ENCODE peak calls at places on chromosomes 6 and 20, in eight cellular contexts. R is naive thymus-derived CD8-positive, alpha-beta T cell; A is hypothalamus; T is aorta; G is LoVo; P is PC-9; K is nephron progenitor cell; X is dorsolateral prefrontal cortex. W is an unnamed sample.
A peak's percentile ranks its signal among the peaks of the same experiment; 100 is the strongest.

GRCh38 chr6:118660218-118660569 is 8.8 kb upstream of the CEP85L start:
- DNase-seq in R (peak; percentile 86), A (no peak), T (no peak), G (no peak), P (no peak), K (no peak), X (no peak), W (no peak)

GRCh38 chr20:61849822-61850221 is 215.9 kb downstream of the TAF4 start:
- DNase-seq in R (no peak), A (no peak), T (no peak), G (no peak), P (peak; percentile 3), K (no peak), X (no peak), W (no peak)

GRCh38 chr20:60035-60918 is 27.2 kb upstream of the DEFB125 start:
- DNase-seq in R (no peak), A (no peak), T (no peak), G (no peak), P (no peak), K (no peak), X (no peak), W (no peak)

GRCh38 chr6:158172001-158172400 is 3.9 kb downstream of the GTF2H5 start:
- DNase-seq in R (no peak), A (no peak), T (no peak), G (no peak), P (no peak), K (no peak), X (no peak), W (no peak)

GRCh38 chr20:62177307-62177706 is 5.5 kb upstream of the MTG2 start:
- DNase-seq in R (no peak), A (no peak), T (no peak), G (no peak), P (no peak), K (no peak), X (no peak), W (no peak)

GRCh38 chr6:28673800-28674671 is 148.4 kb downstream of the GPX5 start:
- DNase-seq in R (peak; percentile 15), A (peak; percentile 36), T (no peak), G (peak; percentile 30), P (peak; percentile 73), K (peak; percentile 68), X (peak; percentile 56), W (no peak)

GRCh38 chr20:44204156-44204831 is 6.3 kb downstream of the OSER1 start:
- DNase-seq in R (no peak), A (no peak), T (no peak), G (peak; percentile 89), P (peak; percentile 100), K (no peak), X (no peak), W (no peak)

GRCh38 chr6:56570434-56571359 is 72.0 kb downstream of the DST start:
- DNase-seq in R (no peak), A (no peak), T (no peak), G (peak; percentile 25), P (no peak), K (no peak), X (no peak), W (no peak)

GRCh38 chr20:41363601-41364000 is 3.0 kb downstream of the EMILIN3 start:
- DNase-seq in R (no peak), A (no peak), T (no peak), G (no peak), P (no peak), K (no peak), X (no peak), W (peak; percentile 21)

GRCh38 chr6:162543221-162543620 is 184.3 kb downstream of the PRKN start:
- DNase-seq in R (no peak), A (no peak), T (no peak), G (no peak), P (no peak), K (no peak), X (no peak), W (no peak)